ENCODE peak calls at places on chromosomes 16 and 17, in seven cellular contexts. L, R, D, E, G, P and F are unnamed samples.
A peak's percentile ranks its signal among the peaks of the same experiment; 100 is the strongest.

GRCh38 chr16:20867585-20867984 is 32.6 kb downstream of the DCUN1D3 start:
- DNase-seq in D (no peak), P (no peak), L (no peak), G (no peak), R (no peak), E (no peak), F (no peak)

GRCh38 chr16:74582984-74583383 is 23.9 kb downstream of the GLG1 start:
- DNase-seq in R (no peak), G (no peak), P (no peak), L (no peak), E (no peak), D (no peak), F (no peak)

GRCh38 chr17:82656266-82656665 is 8.0 kb upstream of the WDR45B start:
- DNase-seq in G (no peak), L (no peak), R (no peak), E (no peak), D (no peak), P (no peak), F (no peak)

GRCh38 chr17:75588546-75589016 is 981 bp downstream of the MYO15B start:
- DNase-seq in R (no peak), P (no peak), D (no peak), L (no peak), G (no peak), E (no peak), F (no peak)

GRCh38 chr16:72721981-72722380 is 325.9 kb downstream of the ZFHX3 start:
- DNase-seq in D (no peak), G (no peak), L (no peak), R (no peak), P (peak; percentile 8), E (no peak), F (no peak)

GRCh38 chr17:41442772-41443171 is 2.0 kb upstream of the KRT38 start:
- DNase-seq in P (no peak), R (no peak), D (no peak), E (no peak), G (no peak), L (no peak), F (no peak)

GRCh38 chr17:1648582-1649115 is 1.0 kb downstream of the RILP start:
- DNase-seq in L (peak; percentile 89), P (peak; percentile 99), D (peak; percentile 93), G (peak; percentile 98), E (peak; percentile 95), R (peak; percentile 82), F (peak; percentile 18)

GRCh38 chr17:29043539-29044165 is 711 bp downstream of the PIPOX start:
- DNase-seq in L (no peak), G (no peak), P (no peak), R (no peak), E (no peak), D (no peak), F (no peak)

GRCh38 chr16:1154291-1154886 is 1.5 kb downstream of the CACNA1H start:
- DNase-seq in G (no peak), R (no peak), E (no peak), P (peak; percentile 56), L (no peak), D (no peak), F (no peak)

GRCh38 chr16:19804538-19805323 is 79.9 kb downstream of the GPRC5B start:
- DNase-seq in G (peak; percentile 85), D (no peak), R (no peak), P (peak; percentile 25), E (no peak), L (no peak), F (no peak)

GRCh38 chr16:22328081-22328725 is 31.0 kb downstream of the POLR3E start:
- DNase-seq in P (no peak), L (no peak), R (no peak), D (no peak), E (no peak), G (no peak), F (no peak)

GRCh38 chr16:69328854-69329316 is 1.5 kb downstream of the PDF start:
- DNase-seq in R (no peak), G (no peak), P (no peak), E (peak; percentile 44), L (no peak), D (no peak), F (no peak)

GRCh38 chr17:3890082-3890892 is 2.6 kb downstream of the CAMKK1 start:
- DNase-seq in L (peak; percentile 52), R (peak; percentile 54), P (no peak), G (no peak), E (peak; percentile 81), D (peak; percentile 30), F (no peak)

GRCh38 chr17:51707216-51707615 is 446.9 kb downstream of the UTP18 start:
- DNase-seq in D (no peak), R (no peak), L (no peak), G (no peak), P (no peak), E (no peak), F (no peak)

GRCh38 chr16:57039148-57039812 is 49.9 kb downstream of the NLRC5 start:
- DNase-seq in P (no peak), E (peak; percentile 77), R (no peak), G (no peak), D (no peak), L (no peak), F (no peak)

GRCh38 chr17:79340771-79341528 is 266.3 kb downstream of the ENGASE start:
- DNase-seq in D (no peak), R (no peak), E (no peak), P (no peak), L (no peak), G (no peak), F (peak; percentile 2)

GRCh38 chr17:3685174-3685812 is 10.7 kb downstream of the P2RX5 start:
- DNase-seq in D (no peak), R (no peak), P (no peak), G (no peak), L (no peak), E (no peak), F (no peak)

GRCh38 chr17:53344778-53345177 is 477.9 kb upstream of the KIF2B start:
- DNase-seq in E (no peak), G (no peak), L (no peak), P (no peak), R (no peak), D (no peak), F (no peak)

GRCh38 chr17:66676421-66676820 is 158.5 kb upstream of the CACNG5 start:
- DNase-seq in G (no peak), L (peak; percentile 71), E (no peak), R (peak; percentile 84), P (no peak), D (no peak), F (no peak)

GRCh38 chr17:5545051-5545987 is 39.0 kb downstream of the NLRP1 start:
- DNase-seq in R (no peak), P (no peak), G (no peak), L (no peak), D (no peak), E (no peak), F (no peak)

GRCh38 chr16:77732241-77732946 is 10.1 kb downstream of the NUDT7 start:
- DNase-seq in L (no peak), R (no peak), E (peak; percentile 84), D (no peak), G (no peak), P (no peak), F (no peak)

GRCh38 chr16:81732699-81733098 is 46.4 kb upstream of the PLCG2 start:
- DNase-seq in G (no peak), R (no peak), E (no peak), D (no peak), P (no peak), L (no peak), F (no peak)

GRCh38 chr16:12157510-12158093 is 181.1 kb downstream of the SNX29 start:
- DNase-seq in P (no peak), R (no peak), L (no peak), E (no peak), D (no peak), G (no peak), F (no peak)

GRCh38 chr17:10177131-10177920 is 21.1 kb downstream of the GAS7 start:
- DNase-seq in L (no peak), D (no peak), G (peak; percentile 51), E (no peak), P (peak; percentile 34), R (no peak), F (no peak)
- H3K9ac ChIP-seq in L (no peak overlapping the region), D (no peak overlapping the region), G (no peak overlapping the region), E (no peak overlapping the region), P (no peak overlapping the region), R (no peak overlapping the region), F (no peak overlapping the region)

GRCh38 chr16:2471016-2471652 is at the start of gene NTN3:
- DNase-seq in L (no peak), P (peak; percentile 88), E (no peak), R (no peak), D (peak; percentile 85), G (peak; percentile 67), F (no peak)
- H3K9me3 ChIP-seq in L (no peaks in the 10 kb centered on the region), P (no peaks in the 10 kb centered on the region), E (no peaks in the 10 kb centered on the region), R (no peaks in the 10 kb centered on the region), D (no peaks in the 10 kb centered on the region), G (no peaks in the 10 kb centered on the region), F (no peaks in the 10 kb centered on the region)

GRCh38 chr16:80092686-80093085 is 448.1 kb upstream of the DYNLRB2 start:
- DNase-seq in L (no peak), R (no peak), D (no peak), E (no peak), P (no peak), G (no peak), F (no peak)
- H3K27ac ChIP-seq in L (no peak overlapping the region), R (no peak overlapping the region), D (no peak overlapping the region), E (no peak overlapping the region), P (no peak overlapping the region), G (no peak overlapping the region), F (no peak overlapping the region)

GRCh38 chr16:30053376-30054015 is 12.1 kb upstream of the ALDOA start:
- DNase-seq in P (no peak), D (no peak), R (no peak), G (no peak), E (no peak), L (no peak), F (peak; percentile 73)

GRCh38 chr16:30054959-30055553 is 10.5 kb upstream of the ALDOA start:
- DNase-seq in D (peak; percentile 56), P (peak; percentile 79), G (peak; percentile 86), L (no peak), R (no peak), E (no peak), F (no peak)

GRCh38 chr16:30051518-30051917 is 14.0 kb upstream of the ALDOA start:
- DNase-seq in L (no peak), R (no peak), P (no peak), G (no peak), D (no peak), E (no peak), F (no peak)

GRCh38 chr16:30054451-30054850 is 11.1 kb upstream of the ALDOA start:
- DNase-seq in L (no peak), D (no peak), P (no peak), G (no peak), R (no peak), E (no peak), F (no peak)

DNA sequence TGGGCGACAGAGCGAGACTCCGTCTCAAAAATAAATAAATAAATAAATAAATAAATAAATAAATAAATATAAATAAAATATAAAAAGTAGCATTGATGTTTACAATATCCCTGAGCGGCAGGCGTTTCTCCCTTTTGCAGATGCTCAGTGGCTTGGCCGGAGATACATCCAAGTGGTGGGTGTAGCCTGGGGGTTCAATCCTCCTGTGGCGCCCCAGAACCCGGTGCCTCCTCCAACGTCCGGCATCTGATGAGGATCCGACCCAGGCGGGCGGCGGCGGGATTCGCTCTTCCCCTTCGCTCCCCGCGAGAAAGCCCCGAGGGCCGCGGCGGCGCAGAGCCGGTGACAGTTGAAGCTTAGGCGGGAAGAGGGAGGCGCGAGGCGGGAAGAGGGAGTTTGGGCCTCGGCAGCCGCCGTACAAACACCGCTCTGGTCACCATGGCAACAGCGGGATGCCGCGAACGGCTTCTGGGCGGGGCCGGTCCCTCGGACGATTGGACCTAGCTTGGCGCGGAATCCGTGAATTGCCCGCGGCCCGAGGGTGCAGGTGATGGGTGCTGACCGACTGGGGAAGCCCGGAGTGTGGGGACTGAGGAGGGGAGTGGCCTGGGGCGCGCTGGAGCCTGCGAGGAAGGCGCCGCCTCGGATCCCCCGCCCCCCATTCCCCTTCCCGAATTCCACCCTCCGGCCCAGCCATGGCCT is 12.7 kb upstream of the ALDOA start:
- DNase-seq in R (peak; percentile 63), G (peak; percentile 90), E (peak; percentile 88), P (peak; percentile 95), L (peak; percentile 85), D (peak; percentile 95), F (peak; percentile 28)
- H3K9ac ChIP-seq in R (peak overlapping the region; percentile 67), G (peak overlapping the region; percentile 60), E (peak overlapping the region; percentile 71), P (no peak overlapping the region), L (peak overlapping the region; percentile 82), D (peak overlapping the region; percentile 60), F (peak overlapping the region; percentile 79)